ENCODE peak calls at places on chromosomes 12 and 14, in eight cellular contexts. E is heart left ventricle, V is lower leg skin, I is tibial nerve, D is stomach, A is HCT116, P is prostate gland, J is endothelial cell of umbilical vein. M is an unnamed sample.

GRCh38 chr14:31449136-31449535 is 8.2 kb downstream of the DTD2 start:
- DNase-seq in D (no peak), E (no peak), A (no peak), P (no peak), I (no peak), J (peak; percentile 6), V (no peak), M (no peak)

GRCh38 chr12:92041742-92042141 is 103.9 kb downstream of the BTG1 start:
- DNase-seq in V (no peak), P (no peak), E (no peak), D (no peak), A (no peak), I (no peak), J (peak; percentile 14), M (no peak)

GRCh38 chr12:48601013-48601756 is 31.3 kb upstream of the LALBA start:
- DNase-seq in D (no peak), I (no peak), V (no peak), E (no peak), P (no peak), A (no peak), J (no peak), M (no peak)

GRCh38 chr12:20561886-20562285 is 133.2 kb upstream of the SLCO1C1 start:
- DNase-seq in P (no peak), I (no peak), D (no peak), E (no peak), A (no peak), V (no peak), J (no peak), M (no peak)

GRCh38 chr12:75913502-75914110 is 118.0 kb downstream of the PHLDA1 start:
- DNase-seq in V (no peak), E (peak; percentile 43), P (no peak), A (no peak), I (no peak), J (no peak), D (no peak), M (peak; percentile 38)

GRCh38 chr12:66144796-66145754 is 14.5 kb upstream of the LLPH start:
- DNase-seq in D (peak; percentile 65), P (peak; percentile 62), I (no peak), A (peak; percentile 52), E (no peak), V (peak; percentile 70), J (peak; percentile 88), M (peak; percentile 29)

GRCh38 chr12:101018540-101018939 is 191.5 kb downstream of the SLC5A8 start:
- DNase-seq in I (no peak), E (no peak), J (peak; percentile 85), A (peak; percentile 59), D (no peak), P (no peak), V (no peak), M (no peak)

GRCh38 chr14:34781242-34781641 is 66.8 kb upstream of the CFL2 start:
- DNase-seq in P (no peak), A (no peak), J (peak; percentile 95), V (peak; percentile 22), I (no peak), D (no peak), E (no peak), M (no peak)

GRCh38 chr12:132689227-132689626 is 1.8 kb downstream of the PXMP2 start:
- DNase-seq in E (no peak), P (no peak), D (peak; percentile 86), J (no peak), V (no peak), I (no peak), A (no peak), M (peak; percentile 64)

GRCh38 chr14:106318700-106319099 is 792.3 kb downstream of the TMEM121 start:
- DNase-seq in J (no peak), E (no peak), A (no peak), I (no peak), P (no peak), V (no peak), D (no peak), M (no peak)

GRCh38 chr12:13362260-13362841 is 165.8 kb downstream of the EMP1 start:
- DNase-seq in I (no peak), E (peak; percentile 58), V (no peak), P (peak; percentile 26), J (peak; percentile 48), A (peak; percentile 77), D (peak; percentile 85), M (peak; percentile 75)

GRCh38 chr12:103800252-103800771 is 40.7 kb downstream of the NT5DC3 start:
- DNase-seq in A (no peak), V (no peak), I (peak; percentile 50), E (peak; percentile 80), J (peak; percentile 85), D (peak; percentile 68), P (peak; percentile 12), M (peak; percentile 76)

DNA sequence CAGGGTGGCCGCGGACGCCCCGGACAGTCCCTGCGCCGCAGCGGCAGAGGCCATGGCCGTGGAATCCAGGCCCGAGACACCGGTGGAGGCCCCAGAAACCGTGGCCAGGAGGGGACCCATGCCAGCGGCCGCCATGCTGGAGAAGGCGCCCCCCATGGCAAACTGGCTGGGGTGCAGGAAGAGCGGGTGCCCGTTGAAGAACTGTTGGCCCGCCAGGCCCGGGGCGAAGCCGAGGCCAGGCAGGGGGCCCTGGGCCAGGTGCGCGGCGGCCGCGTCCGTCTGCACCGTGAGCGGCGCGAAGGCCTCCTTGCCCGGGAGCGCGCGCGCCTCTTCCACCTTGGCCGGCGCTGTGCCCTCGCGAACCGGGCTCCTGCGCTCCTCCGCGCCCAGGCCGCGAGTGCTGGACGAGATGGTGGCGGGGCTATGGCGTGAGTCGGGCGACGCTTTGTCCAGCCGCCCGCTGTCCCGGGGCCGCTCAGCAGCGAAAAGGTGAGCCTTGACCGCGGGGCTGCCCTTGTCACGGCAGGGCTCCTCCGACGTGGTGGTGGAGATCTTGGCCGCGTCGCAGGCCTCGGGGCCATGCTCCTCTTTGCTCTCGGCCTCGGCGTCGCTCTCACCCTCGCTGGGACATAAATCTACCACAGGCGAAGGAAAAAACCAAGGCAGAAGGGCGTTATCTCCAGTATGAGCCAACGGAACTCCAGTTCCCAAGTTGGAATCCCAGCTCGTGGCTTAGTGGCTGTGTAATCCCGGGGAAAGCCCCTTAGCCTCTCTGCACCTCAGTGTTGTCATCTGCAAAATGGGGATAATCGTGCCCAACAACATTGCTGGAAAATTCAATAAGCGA is 9.6 kb downstream of the TBX3 start:
- DNase-seq in I (no peak), E (no peak), P (no peak), V (no peak), A (no peak), J (no peak), D (no peak), M (no peak)
- TF ChIP-seq POLR2A in I (no peak), E (no peak), P (no peak), V (no peak), A (no peak), J (no peak), D (no peak), M (no peak)

GRCh38 chr12:93595336-93595735 is 22.9 kb downstream of the SOCS2 start:
- DNase-seq in D (no peak), P (no peak), J (no peak), V (no peak), I (no peak), E (no peak), A (no peak), M (no peak)
- H3K4me3 ChIP-seq in D (no peak overlapping the region), P (no peak overlapping the region), J (no peak overlapping the region), V (no peak overlapping the region), I (no peak overlapping the region), E (peak overlapping the region; percentile 72), A (no peak overlapping the region), M (no peak overlapping the region)

DNA sequence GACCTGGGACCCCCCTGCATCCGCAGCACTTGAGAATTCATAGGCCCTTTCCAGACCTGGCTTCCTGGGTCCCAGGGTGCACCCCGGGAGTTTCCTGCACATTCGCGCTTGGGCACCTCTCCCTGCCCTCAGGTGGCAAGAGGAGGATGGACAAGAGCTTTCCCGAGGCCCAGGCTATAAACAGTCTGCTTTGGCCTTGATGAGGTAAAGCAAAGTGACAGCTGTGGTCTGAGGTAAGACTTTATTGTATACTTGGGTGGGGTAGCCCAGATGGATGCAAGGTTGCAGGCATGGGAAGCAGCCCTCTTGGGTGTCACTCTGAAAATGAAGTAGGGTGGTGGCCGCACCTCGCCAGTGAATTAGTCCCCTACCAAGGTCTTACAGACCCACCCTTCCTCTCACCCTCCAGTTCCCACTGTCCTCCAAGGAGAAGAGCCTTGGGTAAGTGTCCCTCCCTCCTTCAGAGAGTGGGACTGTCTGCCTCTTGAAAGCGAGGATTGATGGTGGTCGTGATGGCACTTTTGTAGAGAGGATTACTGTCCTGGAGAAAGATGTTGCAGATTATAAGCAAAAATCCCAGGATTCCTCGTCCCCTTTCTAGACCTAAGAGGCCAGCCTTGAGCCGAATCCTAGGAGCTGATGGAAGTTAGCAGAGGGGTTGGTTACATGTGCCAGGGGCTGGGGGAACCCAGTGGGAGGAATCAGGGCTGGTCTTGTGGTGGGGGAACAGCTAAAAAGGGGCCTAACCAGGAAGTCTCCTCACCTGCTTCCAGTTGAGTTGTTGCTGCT is 10.6 kb upstream of the CSAD start:
- DNase-seq in V (no peak), A (no peak), I (no peak), P (no peak), D (no peak), J (no peak), E (no peak), M (no peak)
- TF ChIP-seq POLR2A in V (no peak), A (no peak), I (no peak), P (no peak), D (no peak), J (no peak), E (no peak), M (no peak)

DNA sequence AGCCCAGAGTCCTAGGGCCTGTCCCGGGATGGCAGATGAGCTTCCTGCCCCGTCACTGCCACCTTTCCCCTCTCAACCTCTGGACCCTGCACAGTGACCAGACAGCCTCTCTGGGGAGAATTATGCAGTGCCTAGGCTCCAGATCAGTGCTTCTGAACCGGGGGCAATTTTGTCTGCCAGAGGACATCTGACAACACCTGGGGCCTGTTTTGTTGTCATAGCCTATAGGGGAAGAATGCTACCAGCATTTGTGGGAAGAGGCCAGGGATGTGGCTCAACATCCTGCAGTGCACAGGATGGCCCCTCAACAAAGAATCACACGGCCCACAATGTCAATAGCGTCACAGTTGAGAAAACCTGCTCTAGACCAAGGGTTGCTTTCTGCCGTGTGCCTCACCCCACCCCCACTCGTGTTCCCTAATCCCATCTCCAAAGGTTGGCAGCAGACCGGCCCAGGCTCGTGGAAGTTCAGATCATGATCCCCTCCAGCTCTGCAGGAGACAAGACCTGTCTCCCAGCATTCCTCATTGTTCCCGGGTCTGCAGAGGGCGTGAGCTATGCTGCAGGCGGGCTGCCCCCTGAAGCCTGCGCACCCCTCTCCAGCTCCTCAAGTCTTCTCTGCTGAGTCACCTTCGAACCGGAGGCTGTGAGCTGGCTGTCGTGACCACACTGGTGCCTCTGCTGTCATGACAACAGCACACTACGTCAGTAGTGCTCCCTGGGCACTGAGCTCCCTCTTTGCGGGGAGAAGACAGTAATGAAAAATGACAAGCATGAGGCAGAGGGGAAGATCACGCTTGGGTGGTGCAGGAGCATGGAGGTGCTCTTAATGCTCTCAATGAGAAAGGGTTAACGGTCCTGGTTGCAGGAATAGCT is 2.0 kb upstream of the GAPDH start:
- DNase-seq in J (peak; percentile 90), I (no peak), P (no peak), A (peak; percentile 85), D (peak; percentile 55), V (no peak), E (peak; percentile 71), M (peak; percentile 53)
- H3K4me3 ChIP-seq in J (no peak overlapping the region), I (peak overlapping the region; percentile 92), P (no peak overlapping the region), A (peak overlapping the region; percentile 96), D (peak overlapping the region; percentile 80), V (no peak overlapping the region), E (peak overlapping the region; percentile 91), M (no peak overlapping the region)

M was measured in body of pancreas.